ENCODE peak calls at places on chromosomes 1 and 21, in four cellular contexts. J is mesendoderm, W is IMR-90, X is H1. P is an unnamed sample.
A peak's percentile ranks its signal among the peaks of the same experiment; 100 is the strongest.

GRCh38 chr1:173572465-173572864 is 30.4 kb downstream of the SLC9C2 start:
- DNase-seq in J (no peak), W (no peak), X (no peak), P (no peak)

GRCh38 chr1:179753061-179753460 is 10.0 kb downstream of the FAM163A start:
- DNase-seq in J (no peak), W (peak; percentile 16), X (no peak), P (no peak)

GRCh38 chr1:67213164-67213563 is 46.9 kb downstream of the IL23R start:
- DNase-seq in J (peak; percentile 66), W (peak; percentile 17), X (no peak), P (peak; percentile 26)

GRCh38 chr1:21344098-21344749 is 54.0 kb upstream of the ECE1 start:
- DNase-seq in J (no peak), W (no peak), X (no peak), P (peak; percentile 37)

GRCh38 chr1:243264718-243265117 is 8.9 kb downstream of the SDCCAG8 start:
- DNase-seq in J (peak; percentile 54), W (peak; percentile 91), X (no peak), P (peak; percentile 95)

GRCh38 chr1:27145934-27146354 is 9.0 kb downstream of the SLC9A1 start:
- DNase-seq in J (peak; percentile 77), W (peak; percentile 94), X (no peak), P (peak; percentile 94)

GRCh38 chr1:21534674-21535378 is 25.6 kb downstream of the ALPL start:
- DNase-seq in J (peak; percentile 87), W (peak; percentile 77), X (no peak), P (peak; percentile 76)

GRCh38 chr1:166197597-166197996 is 30.8 kb upstream of the FAM78B start:
- DNase-seq in J (peak; percentile 78), W (no peak), X (no peak), P (no peak)

GRCh38 chr1:115706774-115707425 is 61.6 kb downstream of the CASQ2 start:
- DNase-seq in J (peak; percentile 83), W (peak; percentile 63), X (no peak), P (peak; percentile 60)

GRCh38 chr1:200908158-200908868 is 13.6 kb downstream of the INAVA start:
- DNase-seq in J (no peak), W (no peak), X (no peak), P (no peak)

GRCh38 chr1:116853680-116854191 is 56.0 kb upstream of the PTGFRN start:
- DNase-seq in J (peak; percentile 95), W (peak; percentile 65), X (peak; percentile 52), P (peak; percentile 91)

GRCh38 chr1:246769306-246769705 is 45.1 kb downstream of the SCCPDH start:
- DNase-seq in J (no peak), W (peak; percentile 97), X (no peak), P (no peak)

GRCh38 chr1:78114034-78114956 is 68.5 kb downstream of the GIPC2 start:
- DNase-seq in J (peak; percentile 76), W (peak; percentile 81), X (no peak), P (peak; percentile 80)

GRCh38 chr1:184953600-184954219 is 20.6 kb downstream of the NIBAN1 start:
- DNase-seq in J (peak; percentile 29), W (peak; percentile 71), X (no peak), P (peak; percentile 49)

GRCh38 chr21:32043458-32043857 is 170.6 kb downstream of the HUNK start:
- DNase-seq in J (no peak), W (no peak), X (no peak), P (no peak)

GRCh38 chr1:161266836-161267235 is 8.3 kb downstream of the PCP4L1 start:
- DNase-seq in J (no peak), W (no peak), X (no peak), P (no peak)

GRCh38 chr1:113630340-113631327 is 128.7 kb downstream of the PHTF1 start:
- DNase-seq in J (peak; percentile 26), W (no peak), X (peak; percentile 47), P (no peak)

GRCh38 chr1:161388639-161389038 is 21.0 kb upstream of the CFAP126 start:
- DNase-seq in J (peak; percentile 35), W (no peak), X (no peak), P (no peak)

GRCh38 chr21:21286170-21286798 is 288.1 kb downstream of the NCAM2 start:
- DNase-seq in J (no peak), W (no peak), X (no peak), P (no peak)

GRCh38 chr21:27477321-27477720 is 510.4 kb upstream of the ADAMTS5 start:
- DNase-seq in J (no peak), W (peak; percentile 27), X (no peak), P (no peak)

GRCh38 chr21:27476696-27477095 is 509.8 kb upstream of the ADAMTS5 start:
- DNase-seq in J (no peak), W (peak; percentile 62), X (no peak), P (peak; percentile 38)

GRCh38 chr21:27475363-27475955 is 508.6 kb upstream of the ADAMTS5 start:
- DNase-seq in J (peak; percentile 29), W (no peak), X (no peak), P (peak; percentile 33)

DNA sequence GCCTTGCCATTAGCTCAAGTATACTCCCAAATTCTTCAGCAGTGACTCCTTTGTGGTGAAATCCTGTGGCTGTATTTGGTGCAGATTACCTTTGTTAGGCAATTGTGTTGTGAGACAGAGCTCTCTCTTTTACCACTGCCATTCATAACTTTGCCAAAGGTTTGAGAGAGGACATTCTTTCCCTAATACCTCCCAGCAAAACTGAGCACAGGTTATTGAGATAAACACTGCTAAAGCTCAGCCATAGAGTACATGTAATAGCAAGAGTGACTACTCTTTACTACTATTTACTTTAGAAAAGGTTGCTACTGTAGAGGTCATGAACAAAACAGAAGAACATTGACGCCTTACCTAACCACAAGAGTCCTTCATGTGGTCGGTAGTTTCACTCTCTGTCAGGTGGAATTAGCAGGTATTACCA is 514.0 kb upstream of the ADAMTS5 start:
- DNase-seq in J (no peak), W (peak; percentile 64), X (no peak), P (peak; percentile 29)
- H3K4me2 ChIP-seq in J (no peak overlapping the region), W (no peak overlapping the region), X (no peak overlapping the region), P (no peak overlapping the region)

GRCh38 chr21:42641311-42642218 is 11.9 kb upstream of the PDE9A start:
- DNase-seq in J (no peak), W (no peak), X (no peak), P (peak; percentile 44)
- H2BK15ac ChIP-seq in J (no peak overlapping the region), W (no peak overlapping the region), X (no peak overlapping the region), P (peak overlapping the region; percentile 26)

GRCh38 chr1:8020032-8020431 is 6.1 kb downstream of the ERRFI1 start:
- DNase-seq in J (peak; percentile 71), W (peak; percentile 59), X (no peak), P (peak; percentile 52)
- H3K4me2 ChIP-seq in J (no peak overlapping the region), W (peak overlapping the region; percentile 52), X (no peak overlapping the region), P (no peak overlapping the region)

DNA sequence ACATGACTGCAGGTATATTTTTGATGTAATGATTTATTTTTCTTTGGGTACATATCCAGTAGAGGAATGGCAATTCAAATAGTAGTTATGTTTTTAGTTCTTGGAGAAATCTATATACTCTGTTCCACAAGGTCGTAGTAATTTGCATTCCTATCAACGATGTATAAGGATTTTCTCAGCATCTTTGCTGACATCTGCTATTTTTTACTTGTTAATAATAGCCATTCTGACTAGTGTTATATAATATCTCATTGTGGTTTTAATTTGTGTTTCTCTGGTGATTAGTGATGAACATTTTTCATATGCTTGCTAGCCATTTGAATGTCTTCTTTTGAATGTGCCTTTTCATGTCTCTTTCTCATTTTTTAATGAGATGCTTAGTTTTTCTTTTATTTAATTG is 292.1 kb upstream of the RGS18 start:
- DNase-seq in J (no peak), W (no peak), X (no peak), P (no peak)
- H2BK15ac ChIP-seq in J (no peak overlapping the region), W (no peak overlapping the region), X (no peak overlapping the region), P (no peak overlapping the region)

DNA sequence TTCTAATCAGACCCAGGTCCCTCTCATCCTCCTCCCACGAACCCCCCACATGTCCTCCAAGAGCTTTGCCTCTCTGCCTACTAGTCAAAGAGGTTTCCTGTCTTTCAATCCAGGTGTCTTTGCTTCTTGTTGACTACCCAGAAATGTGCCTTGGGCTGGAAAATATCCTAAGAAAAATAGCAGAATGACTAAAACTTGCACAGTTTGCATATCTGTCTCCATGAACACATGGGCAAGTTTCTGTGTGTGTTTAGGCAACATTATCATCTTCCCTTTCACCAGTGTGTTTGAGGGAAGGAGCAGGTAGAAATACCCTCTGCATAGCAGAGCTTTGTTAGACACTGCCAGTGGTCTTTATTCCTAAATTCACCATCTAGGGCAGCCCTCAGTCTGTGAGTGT is 1.5 kb downstream of the C1orf116 start:
- DNase-seq in J (no peak), W (no peak), X (no peak), P (no peak)
- H3K4me2 ChIP-seq in J (no peak overlapping the region), W (no peak overlapping the region), X (peak overlapping the region; percentile 45), P (no peak overlapping the region)

GRCh38 chr21:41685511-41686149 is 81.2 kb downstream of the RIPK4 start:
- DNase-seq in J (no peak), W (no peak), X (no peak), P (no peak)
- H2BK15ac ChIP-seq in J (no peak overlapping the region), W (no peak overlapping the region), X (no peak overlapping the region), P (no peak overlapping the region)

DNA sequence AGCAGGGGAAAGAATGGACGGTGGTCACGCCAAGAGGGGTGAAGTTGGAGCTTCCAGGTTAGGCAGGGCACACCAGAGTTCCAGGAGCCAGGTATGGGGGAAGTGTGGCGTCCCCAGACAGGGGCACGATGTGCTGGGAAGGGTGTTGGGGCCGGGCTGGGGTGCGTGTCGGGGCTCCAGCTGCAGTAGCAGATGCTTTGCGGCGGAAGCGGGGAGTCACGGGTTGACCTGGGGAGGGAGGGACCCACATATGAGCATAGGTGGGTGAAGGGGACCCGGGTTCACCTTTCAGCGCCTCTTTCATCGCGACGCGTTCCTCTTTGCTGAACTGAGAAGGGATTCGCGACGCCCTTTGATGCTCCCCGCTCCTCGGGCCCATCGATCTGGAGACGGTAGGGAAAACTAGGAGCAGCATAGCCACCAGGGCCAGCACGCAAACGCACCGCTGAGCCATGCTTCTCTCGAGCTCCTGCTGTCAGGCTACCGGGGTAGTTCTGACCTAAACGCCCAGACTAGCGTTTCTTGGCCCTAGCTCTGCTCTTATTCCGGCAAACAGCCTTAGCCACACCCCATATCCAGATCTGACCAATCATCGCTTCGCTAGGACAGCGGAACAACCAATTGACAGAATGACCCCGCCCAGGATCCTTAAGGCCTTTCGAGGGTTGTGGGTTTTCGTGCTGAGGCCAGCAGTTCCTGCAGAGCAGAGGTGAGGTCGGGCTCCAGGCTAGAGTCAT is at the start of gene PM20D1:
- DNase-seq in J (peak; percentile 46), W (peak; percentile 69), X (peak; percentile 54), P (no peak)
- H3K4me2 ChIP-seq in J (no peak within 1 kb of the TSS), W (peak within 1 kb of the TSS; percentile 38), X (peak within 1 kb of the TSS; percentile 22), P (no peak within 1 kb of the TSS)

GRCh38 chr21:44513389-44514217 is 26.4 kb downstream of the KRTAP10-1 start:
- DNase-seq in J (no peak), W (no peak), X (no peak), P (no peak)
- H2BK15ac ChIP-seq in J (no peak overlapping the region), W (no peak overlapping the region), X (no peak overlapping the region), P (no peak overlapping the region)

GRCh38 chr1:109887271-109887670 is 23.4 kb upstream of the CSF1 start:
- DNase-seq in J (no peak), W (no peak), X (no peak), P (no peak)
- H3K4me2 ChIP-seq in J (no peak overlapping the region), W (no peak overlapping the region), X (no peak overlapping the region), P (no peak overlapping the region)